ENCODE peak calls at places on chromosomes 2 and 18, in four cellular contexts. One of them, this sample, is unnamed.

GRCh38 chr2:198662916-198663315 is 794.8 kb downstream of the SATB2 start:
- DNase-seq in activated effector memory CD4-positive, alpha-beta T cell treated with Interleukin-2 at 50 U/mL for 16 hours: no peak
- DNase-seq in brain microvascular endothelial cell: no peak
- DNase-seq in GM23248: peak; percentile 11
- DNase-seq in this sample: no peak

GRCh38 chr2:30252723-30253688 is 21.7 kb downstream of the LBH start:
- DNase-seq in activated effector memory CD4-positive, alpha-beta T cell treated with Interleukin-2 at 50 U/mL for 16 hours: no peak
- DNase-seq in brain microvascular endothelial cell: peak; percentile 87
- DNase-seq in GM23248: peak; percentile 88
- DNase-seq in this sample: peak; percentile 25

GRCh38 chr2:100856732-100857131 is 36.8 kb downstream of the NPAS2 start:
- DNase-seq in activated effector memory CD4-positive, alpha-beta T cell treated with Interleukin-2 at 50 U/mL for 16 hours: no peak
- DNase-seq in brain microvascular endothelial cell: no peak
- DNase-seq in GM23248: no peak
- DNase-seq in this sample: no peak

GRCh38 chr2:95311821-95312542 is 14.8 kb downstream of the KCNIP3 start:
- DNase-seq in activated effector memory CD4-positive, alpha-beta T cell treated with Interleukin-2 at 50 U/mL for 16 hours: no peak
- DNase-seq in brain microvascular endothelial cell: no peak
- DNase-seq in GM23248: no peak
- DNase-seq in this sample: no peak

GRCh38 chr2:186639939-186640338 is 50.1 kb downstream of the ITGAV start:
- DNase-seq in activated effector memory CD4-positive, alpha-beta T cell treated with Interleukin-2 at 50 U/mL for 16 hours: no peak
- DNase-seq in brain microvascular endothelial cell: no peak
- DNase-seq in GM23248: no peak
- DNase-seq in this sample: no peak

GRCh38 chr18:38402509-38402908 is 836.9 kb upstream of the CELF4 start:
- DNase-seq in activated effector memory CD4-positive, alpha-beta T cell treated with Interleukin-2 at 50 U/mL for 16 hours: no peak
- DNase-seq in brain microvascular endothelial cell: no peak
- DNase-seq in GM23248: no peak
- DNase-seq in this sample: no peak

GRCh38 chr2:163132850-163133249 is 294.3 kb upstream of the KCNH7 start:
- DNase-seq in activated effector memory CD4-positive, alpha-beta T cell treated with Interleukin-2 at 50 U/mL for 16 hours: no peak
- DNase-seq in brain microvascular endothelial cell: no peak
- DNase-seq in GM23248: peak; percentile 40
- DNase-seq in this sample: no peak

GRCh38 chr2:172736419-172737174 is 952 bp downstream of the RAPGEF4 start:
- DNase-seq in activated effector memory CD4-positive, alpha-beta T cell treated with Interleukin-2 at 50 U/mL for 16 hours: no peak
- DNase-seq in brain microvascular endothelial cell: no peak
- DNase-seq in GM23248: no peak
- DNase-seq in this sample: no peak

GRCh38 chr2:201938151-201938815 is 95.4 kb upstream of the FZD7 start:
- DNase-seq in activated effector memory CD4-positive, alpha-beta T cell treated with Interleukin-2 at 50 U/mL for 16 hours: no peak
- DNase-seq in brain microvascular endothelial cell: no peak
- DNase-seq in GM23248: peak; percentile 62
- DNase-seq in this sample: no peak

GRCh38 chr2:208254118-208254870 is 577 bp downstream of the IDH1 start:
- DNase-seq in activated effector memory CD4-positive, alpha-beta T cell treated with Interleukin-2 at 50 U/mL for 16 hours: peak; percentile 71
- DNase-seq in brain microvascular endothelial cell: peak; percentile 64
- DNase-seq in GM23248: peak; percentile 93
- DNase-seq in this sample: peak; percentile 70

GRCh38 chr18:69718912-69719547 is 228.6 kb downstream of the CD226 start:
- DNase-seq in activated effector memory CD4-positive, alpha-beta T cell treated with Interleukin-2 at 50 U/mL for 16 hours: no peak
- DNase-seq in brain microvascular endothelial cell: no peak
- DNase-seq in GM23248: no peak
- DNase-seq in this sample: no peak

GRCh38 chr2:96195410-96196071 is 13.1 kb downstream of the STARD7 start:
- DNase-seq in activated effector memory CD4-positive, alpha-beta T cell treated with Interleukin-2 at 50 U/mL for 16 hours: no peak
- DNase-seq in brain microvascular endothelial cell: peak; percentile 74
- DNase-seq in GM23248: peak; percentile 72
- DNase-seq in this sample: no peak

GRCh38 chr2:115427436-115427835 is 985.0 kb downstream of the DPP10 start:
- DNase-seq in activated effector memory CD4-positive, alpha-beta T cell treated with Interleukin-2 at 50 U/mL for 16 hours: no peak
- DNase-seq in brain microvascular endothelial cell: no peak
- DNase-seq in GM23248: no peak
- DNase-seq in this sample: no peak

GRCh38 chr2:181810823-181811695 is 80.5 kb upstream of the ITPRID2 start:
- DNase-seq in activated effector memory CD4-positive, alpha-beta T cell treated with Interleukin-2 at 50 U/mL for 16 hours: no peak
- DNase-seq in brain microvascular endothelial cell: peak; percentile 95
- DNase-seq in GM23248: peak; percentile 84
- DNase-seq in this sample: peak; percentile 55

GRCh38 chr18:22915337-22915736 is 17.8 kb upstream of the RBBP8 start:
- DNase-seq in activated effector memory CD4-positive, alpha-beta T cell treated with Interleukin-2 at 50 U/mL for 16 hours: no peak
- DNase-seq in brain microvascular endothelial cell: no peak
- DNase-seq in GM23248: no peak
- DNase-seq in this sample: no peak

GRCh38 chr2:211789984-211790383 is 748.6 kb downstream of the ERBB4 start:
- DNase-seq in activated effector memory CD4-positive, alpha-beta T cell treated with Interleukin-2 at 50 U/mL for 16 hours: no peak
- DNase-seq in brain microvascular endothelial cell: no peak
- DNase-seq in GM23248: no peak
- DNase-seq in this sample: no peak

GRCh38 chr2:58484629-58485028 is 243.5 kb upstream of the FANCL start:
- DNase-seq in activated effector memory CD4-positive, alpha-beta T cell treated with Interleukin-2 at 50 U/mL for 16 hours: no peak
- DNase-seq in brain microvascular endothelial cell: no peak
- DNase-seq in GM23248: no peak
- DNase-seq in this sample: no peak

GRCh38 chr18:70693196-70693595 is 404.4 kb downstream of the SOCS6 start:
- DNase-seq in activated effector memory CD4-positive, alpha-beta T cell treated with Interleukin-2 at 50 U/mL for 16 hours: no peak
- DNase-seq in brain microvascular endothelial cell: peak; percentile 22
- DNase-seq in GM23248: no peak
- DNase-seq in this sample: no peak

GRCh38 chr2:70565039-70565731 is 11.6 kb upstream of the TGFA start:
- DNase-seq in activated effector memory CD4-positive, alpha-beta T cell treated with Interleukin-2 at 50 U/mL for 16 hours: no peak
- DNase-seq in brain microvascular endothelial cell: no peak
- DNase-seq in GM23248: no peak
- DNase-seq in this sample: no peak

GRCh38 chr2:28163627-28164279 is 228.9 kb upstream of the FOSL2 start:
- DNase-seq in activated effector memory CD4-positive, alpha-beta T cell treated with Interleukin-2 at 50 U/mL for 16 hours: no peak
- DNase-seq in brain microvascular endothelial cell: no peak
- DNase-seq in GM23248: no peak
- DNase-seq in this sample: no peak

GRCh38 chr18:43248610-43249249 is 28.6 kb downstream of the SYT4 start:
- DNase-seq in activated effector memory CD4-positive, alpha-beta T cell treated with Interleukin-2 at 50 U/mL for 16 hours: no peak
- DNase-seq in brain microvascular endothelial cell: no peak
- DNase-seq in GM23248: no peak
- DNase-seq in this sample: no peak

GRCh38 chr2:100178085-100178788 is 35.8 kb upstream of the AFF3 start:
- DNase-seq in activated effector memory CD4-positive, alpha-beta T cell treated with Interleukin-2 at 50 U/mL for 16 hours: no peak
- DNase-seq in brain microvascular endothelial cell: peak; percentile 74
- DNase-seq in GM23248: peak; percentile 22
- DNase-seq in this sample: no peak

GRCh38 chr2:119206201-119206600 is 17.4 kb upstream of the STEAP3 start:
- DNase-seq in activated effector memory CD4-positive, alpha-beta T cell treated with Interleukin-2 at 50 U/mL for 16 hours: no peak
- DNase-seq in brain microvascular endothelial cell: no peak
- DNase-seq in GM23248: no peak
- DNase-seq in this sample: no peak

GRCh38 chr2:124973396-124973795 is 948.3 kb downstream of the CNTNAP5 start:
- DNase-seq in activated effector memory CD4-positive, alpha-beta T cell treated with Interleukin-2 at 50 U/mL for 16 hours: no peak
- DNase-seq in brain microvascular endothelial cell: no peak
- DNase-seq in GM23248: no peak
- DNase-seq in this sample: no peak